ENCODE peak calls at places on chromosomes 2 and 18, in eight cellular contexts. One of them, this sample, is unnamed.

GRCh38 chr2:145123606-145124005 is 603.7 kb upstream of the ZEB2 start:
- DNase-seq in hippocampal formation: no peak
- DNase-seq in T-helper 17 cell: no peak
- DNase-seq in 8988T: no peak
- DNase-seq in heart right ventricle: peak
- DNase-seq in RPMI7951: peak
- DNase-seq in HuH-7: no peak
- DNase-seq in EL: peak
- DNase-seq in this sample: no peak

GRCh38 chr2:26612522-26613240 is 28.5 kb downstream of the CIB4 start:
- DNase-seq in hippocampal formation: peak
- DNase-seq in RPMI7951: no peak
- DNase-seq in T-helper 17 cell: no peak
- DNase-seq in heart right ventricle: peak
- DNase-seq in EL: no peak
- DNase-seq in 8988T: no peak
- DNase-seq in HuH-7: no peak
- DNase-seq in this sample: no peak

GRCh38 chr2:78941751-78942150 is 83.8 kb upstream of the REG3G start:
- DNase-seq in heart right ventricle: no peak
- DNase-seq in HuH-7: no peak
- DNase-seq in 8988T: no peak
- DNase-seq in RPMI7951: no peak
- DNase-seq in hippocampal formation: no peak
- DNase-seq in T-helper 17 cell: no peak
- DNase-seq in EL: no peak
- DNase-seq in this sample: no peak

GRCh38 chr2:109545828-109546713 is 67.7 kb downstream of the SEPTIN10 start:
- DNase-seq in HuH-7: peak
- DNase-seq in heart right ventricle: peak
- DNase-seq in RPMI7951: peak
- DNase-seq in hippocampal formation: peak
- DNase-seq in 8988T: no peak
- DNase-seq in T-helper 17 cell: peak
- DNase-seq in EL: peak
- DNase-seq in this sample: no peak

GRCh38 chr2:10385933-10386773 is 62.0 kb downstream of the ODC1 start:
- DNase-seq in hippocampal formation: no peak
- DNase-seq in T-helper 17 cell: no peak
- DNase-seq in heart right ventricle: no peak
- DNase-seq in HuH-7: no peak
- DNase-seq in EL: peak
- DNase-seq in RPMI7951: peak
- DNase-seq in 8988T: no peak
- DNase-seq in this sample: no peak

GRCh38 chr18:3649559-3650426 is 199.8 kb downstream of the TGIF1 start:
- DNase-seq in hippocampal formation: no peak
- DNase-seq in EL: peak
- DNase-seq in 8988T: no peak
- DNase-seq in heart right ventricle: no peak
- DNase-seq in RPMI7951: peak
- DNase-seq in HuH-7: peak
- DNase-seq in T-helper 17 cell: no peak
- DNase-seq in this sample: no peak

GRCh38 chr2:1738646-1739302 is 5.5 kb downstream of the PXDN start:
- DNase-seq in RPMI7951: peak
- DNase-seq in HuH-7: no peak
- DNase-seq in 8988T: no peak
- DNase-seq in heart right ventricle: no peak
- DNase-seq in EL: no peak
- DNase-seq in hippocampal formation: no peak
- DNase-seq in T-helper 17 cell: no peak
- DNase-seq in this sample: no peak

GRCh38 chr18:22277758-22278157 is 108.4 kb downstream of the GATA6 start:
- DNase-seq in HuH-7: no peak
- DNase-seq in EL: no peak
- DNase-seq in T-helper 17 cell: no peak
- DNase-seq in heart right ventricle: peak
- DNase-seq in 8988T: no peak
- DNase-seq in hippocampal formation: no peak
- DNase-seq in RPMI7951: no peak
- DNase-seq in this sample: no peak

GRCh38 chr2:37771600-37772088 is 100.2 kb upstream of the CDC42EP3 start:
- DNase-seq in RPMI7951: peak
- DNase-seq in HuH-7: no peak
- DNase-seq in EL: peak
- DNase-seq in 8988T: no peak
- DNase-seq in hippocampal formation: no peak
- DNase-seq in heart right ventricle: no peak
- DNase-seq in T-helper 17 cell: no peak
- DNase-seq in this sample: no peak

GRCh38 chr2:230068658-230069080 is at the start of gene SLC16A14:
- DNase-seq in heart right ventricle: peak
- DNase-seq in EL: peak
- DNase-seq in HuH-7: peak
- DNase-seq in RPMI7951: peak
- DNase-seq in T-helper 17 cell: no peak
- DNase-seq in 8988T: peak
- DNase-seq in hippocampal formation: peak
- DNase-seq in this sample: peak

GRCh38 chr2:197028230-197028629 is 101.7 kb upstream of the PGAP1 start:
- DNase-seq in heart right ventricle: no peak
- DNase-seq in HuH-7: no peak
- DNase-seq in T-helper 17 cell: no peak
- DNase-seq in 8988T: peak
- DNase-seq in RPMI7951: peak
- DNase-seq in hippocampal formation: no peak
- DNase-seq in EL: peak
- DNase-seq in this sample: no peak

GRCh38 chr2:190443778-190444481 is 35.8 kb downstream of the MFSD6 start:
- DNase-seq in 8988T: no peak
- DNase-seq in EL: no peak
- DNase-seq in T-helper 17 cell: no peak
- DNase-seq in hippocampal formation: no peak
- DNase-seq in HuH-7: no peak
- DNase-seq in RPMI7951: peak
- DNase-seq in heart right ventricle: no peak
- DNase-seq in this sample: peak

GRCh38 chr18:80249217-80250093 is 2.1 kb upstream of the PARD6G start:
- DNase-seq in RPMI7951: no peak
- DNase-seq in HuH-7: no peak
- DNase-seq in heart right ventricle: no peak
- DNase-seq in EL: no peak
- DNase-seq in hippocampal formation: no peak
- DNase-seq in 8988T: no peak
- DNase-seq in T-helper 17 cell: no peak
- DNase-seq in this sample: peak

GRCh38 chr2:179594268-179595112 is 266.9 kb downstream of the ZNF385B start:
- DNase-seq in hippocampal formation: no peak
- DNase-seq in EL: no peak
- DNase-seq in HuH-7: no peak
- DNase-seq in heart right ventricle: peak
- DNase-seq in 8988T: no peak
- DNase-seq in RPMI7951: no peak
- DNase-seq in T-helper 17 cell: no peak
- DNase-seq in this sample: no peak

GRCh38 chr2:239400000-239400831 is 604 bp downstream of the HDAC4 start:
- DNase-seq in RPMI7951: no peak
- DNase-seq in HuH-7: no peak
- DNase-seq in hippocampal formation: no peak
- DNase-seq in T-helper 17 cell: no peak
- DNase-seq in EL: peak
- DNase-seq in 8988T: no peak
- DNase-seq in heart right ventricle: no peak
- DNase-seq in this sample: no peak

GRCh38 chr2:46171441-46171953 is 125.7 kb upstream of the EPAS1 start:
- DNase-seq in T-helper 17 cell: no peak
- DNase-seq in heart right ventricle: no peak
- DNase-seq in 8988T: no peak
- DNase-seq in hippocampal formation: peak
- DNase-seq in RPMI7951: peak
- DNase-seq in HuH-7: no peak
- DNase-seq in EL: peak
- DNase-seq in this sample: no peak

GRCh38 chr2:224086226-224086911 is 47.3 kb upstream of the SERPINE2 start:
- DNase-seq in EL: peak
- DNase-seq in heart right ventricle: no peak
- DNase-seq in HuH-7: no peak
- DNase-seq in 8988T: no peak
- DNase-seq in hippocampal formation: no peak
- DNase-seq in RPMI7951: peak
- DNase-seq in T-helper 17 cell: no peak
- DNase-seq in this sample: no peak

GRCh38 chr2:95289251-95289650 is 7.9 kb upstream of the KCNIP3 start:
- DNase-seq in HuH-7: no peak
- DNase-seq in RPMI7951: no peak
- DNase-seq in EL: no peak
- DNase-seq in 8988T: no peak
- DNase-seq in T-helper 17 cell: no peak
- DNase-seq in heart right ventricle: no peak
- DNase-seq in hippocampal formation: no peak
- DNase-seq in this sample: no peak

GRCh38 chr18:45806226-45806625 is 19.2 kb upstream of the SIGLEC15 start:
- DNase-seq in RPMI7951: peak
- DNase-seq in hippocampal formation: no peak
- DNase-seq in EL: peak
- DNase-seq in T-helper 17 cell: no peak
- DNase-seq in heart right ventricle: no peak
- DNase-seq in HuH-7: no peak
- DNase-seq in 8988T: no peak
- DNase-seq in this sample: no peak

GRCh38 chr2:105990624-105991023 is 203.5 kb downstream of the UXS1 start:
- DNase-seq in HuH-7: no peak
- DNase-seq in heart right ventricle: no peak
- DNase-seq in T-helper 17 cell: no peak
- DNase-seq in hippocampal formation: no peak
- DNase-seq in RPMI7951: peak
- DNase-seq in 8988T: no peak
- DNase-seq in EL: no peak
- DNase-seq in this sample: no peak

GRCh38 chr18:52682260-52682659 is 342.3 kb downstream of the DCC start:
- DNase-seq in T-helper 17 cell: no peak
- DNase-seq in hippocampal formation: no peak
- DNase-seq in RPMI7951: no peak
- DNase-seq in 8988T: no peak
- DNase-seq in heart right ventricle: no peak
- DNase-seq in EL: no peak
- DNase-seq in HuH-7: no peak
- DNase-seq in this sample: no peak

GRCh38 chr2:45986509-45986908 is 310.7 kb upstream of the EPAS1 start:
- DNase-seq in HuH-7: no peak
- DNase-seq in heart right ventricle: no peak
- DNase-seq in T-helper 17 cell: no peak
- DNase-seq in hippocampal formation: no peak
- DNase-seq in RPMI7951: no peak
- DNase-seq in 8988T: no peak
- DNase-seq in EL: no peak
- DNase-seq in this sample: no peak

GRCh38 chr2:147989809-147990403 is 30.6 kb downstream of the ORC4 start:
- DNase-seq in HuH-7: peak
- DNase-seq in T-helper 17 cell: peak
- DNase-seq in heart right ventricle: no peak
- DNase-seq in hippocampal formation: no peak
- DNase-seq in EL: peak
- DNase-seq in 8988T: peak
- DNase-seq in RPMI7951: peak
- DNase-seq in this sample: peak

GRCh38 chr2:1755436-1756191 is 11.3 kb upstream of the PXDN start:
- DNase-seq in EL: peak
- DNase-seq in 8988T: no peak
- DNase-seq in hippocampal formation: no peak
- DNase-seq in T-helper 17 cell: no peak
- DNase-seq in HuH-7: no peak
- DNase-seq in heart right ventricle: no peak
- DNase-seq in RPMI7951: peak
- DNase-seq in this sample: no peak

GRCh38 chr2:45908316-45909150 is 257.1 kb downstream of the PRKCE start:
- DNase-seq in hippocampal formation: no peak
- DNase-seq in HuH-7: no peak
- DNase-seq in EL: no peak
- DNase-seq in heart right ventricle: no peak
- DNase-seq in 8988T: no peak
- DNase-seq in RPMI7951: no peak
- DNase-seq in T-helper 17 cell: no peak
- DNase-seq in this sample: no peak

GRCh38 chr2:181575024-181575649 is 81.8 kb downstream of the CERKL start:
- DNase-seq in T-helper 17 cell: no peak
- DNase-seq in heart right ventricle: no peak
- DNase-seq in hippocampal formation: no peak
- DNase-seq in EL: no peak
- DNase-seq in RPMI7951: no peak
- DNase-seq in 8988T: no peak
- DNase-seq in HuH-7: no peak
- DNase-seq in this sample: no peak

GRCh38 chr2:127857494-127857818 is 499 bp downstream of the POLR2D start:
- DNase-seq in heart right ventricle: no peak
- DNase-seq in RPMI7951: no peak
- DNase-seq in HuH-7: no peak
- DNase-seq in 8988T: no peak
- DNase-seq in hippocampal formation: no peak
- DNase-seq in T-helper 17 cell: no peak
- DNase-seq in EL: peak
- DNase-seq in this sample: no peak

GRCh38 chr2:188512456-188512855 is 220.8 kb downstream of the GULP1 start:
- DNase-seq in 8988T: no peak
- DNase-seq in heart right ventricle: no peak
- DNase-seq in HuH-7: no peak
- DNase-seq in hippocampal formation: no peak
- DNase-seq in T-helper 17 cell: no peak
- DNase-seq in EL: peak
- DNase-seq in RPMI7951: peak
- DNase-seq in this sample: peak

GRCh38 chr2:173948827-173949226 is 16.3 kb downstream of the SP3 start:
- DNase-seq in RPMI7951: no peak
- DNase-seq in 8988T: no peak
- DNase-seq in T-helper 17 cell: no peak
- DNase-seq in hippocampal formation: no peak
- DNase-seq in HuH-7: no peak
- DNase-seq in heart right ventricle: no peak
- DNase-seq in EL: no peak
- DNase-seq in this sample: no peak

GRCh38 chr2:99748344-99748743 is 258.5 kb upstream of the REV1 start:
- DNase-seq in T-helper 17 cell: no peak
- DNase-seq in hippocampal formation: no peak
- DNase-seq in heart right ventricle: no peak
- DNase-seq in EL: no peak
- DNase-seq in 8988T: no peak
- DNase-seq in RPMI7951: no peak
- DNase-seq in HuH-7: no peak
- DNase-seq in this sample: no peak

GRCh38 chr18:63511285-63511684 is 30.9 kb upstream of the SERPINB12 start:
- DNase-seq in RPMI7951: peak
- DNase-seq in HuH-7: peak
- DNase-seq in hippocampal formation: no peak
- DNase-seq in EL: peak
- DNase-seq in heart right ventricle: peak
- DNase-seq in T-helper 17 cell: no peak
- DNase-seq in 8988T: no peak
- DNase-seq in this sample: peak

GRCh38 chr2:3414133-3414856 is 34.8 kb downstream of the TRAPPC12 start:
- DNase-seq in HuH-7: no peak
- DNase-seq in 8988T: no peak
- DNase-seq in RPMI7951: no peak
- DNase-seq in hippocampal formation: no peak
- DNase-seq in T-helper 17 cell: no peak
- DNase-seq in EL: no peak
- DNase-seq in heart right ventricle: no peak
- DNase-seq in this sample: no peak

GRCh38 chr2:127508621-127509034 is 17.7 kb downstream of the IWS1 start:
- DNase-seq in HuH-7: no peak
- DNase-seq in EL: peak
- DNase-seq in 8988T: peak
- DNase-seq in T-helper 17 cell: no peak
- DNase-seq in RPMI7951: peak
- DNase-seq in hippocampal formation: peak
- DNase-seq in heart right ventricle: peak
- DNase-seq in this sample: no peak

GRCh38 chr2:75099521-75099922 is 99.8 kb downstream of the TACR1 start:
- DNase-seq in RPMI7951: peak
- DNase-seq in heart right ventricle: no peak
- DNase-seq in EL: peak
- DNase-seq in HuH-7: no peak
- DNase-seq in T-helper 17 cell: no peak
- DNase-seq in 8988T: no peak
- DNase-seq in hippocampal formation: no peak
- DNase-seq in this sample: no peak

This sample was measured in LNCaP clone FGC.